ENCODE peak calls at places on chromosomes 5 and 9, in four cellular contexts. N is HepG2, Y is GM12878, O is K562. T is an unnamed sample.

GRCh38 chr5:179385892-179386291 is 40.6 kb upstream of the ADAMTS2 start:
- DNase-seq in N (no peak), Y (no peak), O (no peak), T (no peak)

GRCh38 chr5:19547640-19548039 is 440.4 kb downstream of the CDH18 start:
- DNase-seq in N (no peak), Y (no peak), O (no peak), T (no peak)

GRCh38 chr5:80216753-80217596 is 38.9 kb downstream of the SERINC5 start:
- DNase-seq in N (no peak), Y (no peak), O (no peak), T (no peak)

GRCh38 chr5:108521841-108522506 is 140.1 kb upstream of the FBXL17 start:
- DNase-seq in N (peak), Y (peak), O (peak), T (no peak)

GRCh38 chr9:124297553-124297905 is 39.8 kb downstream of the NEK6 start:
- DNase-seq in N (peak), Y (no peak), O (no peak), T (peak)

GRCh38 chr9:132235894-132236661 is 74.2 kb downstream of the NTNG2 start:
- DNase-seq in N (peak), Y (no peak), O (peak), T (peak)

GRCh38 chr5:53418844-53419243 is 61.6 kb upstream of the FST start:
- DNase-seq in N (no peak), Y (no peak), O (no peak), T (no peak)

GRCh38 chr9:134058716-134059115 is 9.1 kb downstream of the BRD3 start:
- DNase-seq in N (no peak), Y (no peak), O (no peak), T (no peak)

GRCh38 chr9:100011062-100011681 is 87.6 kb downstream of the ERP44 start:
- DNase-seq in N (peak), Y (peak), O (peak), T (no peak)

GRCh38 chr5:107870984-107871383 is 200.2 kb upstream of the EFNA5 start:
- DNase-seq in N (no peak), Y (no peak), O (no peak), T (no peak)

GRCh38 chr9:73065439-73065838 is 86.2 kb upstream of the ANXA1 start:
- DNase-seq in N (no peak), Y (no peak), O (no peak), T (no peak)

GRCh38 chr5:61328791-61329617 is 3.1 kb upstream of the ZSWIM6 start:
- DNase-seq in N (no peak), Y (no peak), O (no peak), T (no peak)

GRCh38 chr5:88824892-88825781 is 57.8 kb downstream of the MEF2C start:
- DNase-seq in N (no peak), Y (no peak), O (no peak), T (no peak)

GRCh38 chr9:37989632-37990155 is 79.3 kb downstream of the SHB start:
- DNase-seq in N (no peak), Y (no peak), O (no peak), T (no peak)

GRCh38 chr5:105587963-105588662 is 2025.5 kb upstream of the NUDT12 start:
- DNase-seq in N (no peak), Y (no peak), O (no peak), T (no peak)

GRCh38 chr9:126607731-126608130 is 6.0 kb upstream of the LMX1B start:
- DNase-seq in N (no peak), Y (no peak), O (no peak), T (no peak)

GRCh38 chr9:121808781-121809180 is 157.3 kb downstream of the DAB2IP start:
- DNase-seq in N (no peak), Y (no peak), O (no peak), T (no peak)
- TF ChIP-seq NR2C2 in N (no peak), Y (no peak), O (no peak), T (no peak)

GRCh38 chr5:129001831-129002626 is 36.7 kb downstream of the SLC27A6 start:
- DNase-seq in N (no peak), Y (no peak), O (no peak), T (no peak)

DNA sequence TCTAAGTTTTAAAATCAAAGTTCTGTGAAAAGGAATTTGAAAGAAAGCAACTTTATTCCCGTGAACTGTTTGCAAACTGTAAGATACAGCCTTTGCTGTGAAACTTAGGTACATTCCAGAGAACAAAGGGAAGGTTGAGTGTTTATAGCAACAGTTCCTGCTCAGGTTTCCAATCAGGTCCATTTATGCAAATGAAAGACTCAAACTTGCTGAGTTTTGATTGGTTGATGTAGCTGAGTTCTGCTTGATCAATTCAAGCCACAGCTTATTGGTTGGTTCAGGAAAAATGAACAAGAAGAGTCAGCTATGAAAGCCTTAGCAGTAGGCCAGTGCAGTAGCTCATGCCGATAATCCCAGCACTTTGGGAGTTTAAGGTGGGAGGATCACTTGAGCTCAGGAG is 37.9 kb downstream of the SLC27A6 start:
- DNase-seq in N (no peak), Y (no peak), O (no peak), T (no peak)
- TF ChIP-seq NR2C2 in N (no peak), Y (no peak), O (no peak), T (no peak)

DNA sequence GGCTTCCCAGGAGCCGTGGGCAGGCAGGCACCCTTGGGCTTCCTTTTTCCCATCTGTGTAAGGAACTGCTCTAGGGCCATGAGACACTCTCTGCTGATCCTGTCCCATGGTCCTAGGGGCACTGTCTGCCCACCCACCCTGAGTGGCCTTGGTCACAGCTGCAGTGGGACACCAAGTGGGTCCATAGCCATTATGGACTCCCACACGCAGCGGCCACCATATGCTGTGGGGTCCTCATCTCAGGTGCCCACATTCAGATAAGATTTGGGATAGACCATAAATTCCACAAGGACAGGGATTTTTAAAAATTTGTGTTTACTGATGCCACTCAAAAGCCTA is 180.8 kb downstream of the AUH start:
- DNase-seq in N (no peak), Y (no peak), O (no peak), T (no peak)
- TF ChIP-seq NR2C2 in N (no peak), Y (no peak), O (no peak), T (no peak)

GRCh38 chr5:148829734-148830133 is 3.3 kb downstream of the ADRB2 start:
- DNase-seq in N (no peak), Y (no peak), O (no peak), T (no peak)

GRCh38 chr5:148833122-148833521 is 6.7 kb downstream of the ADRB2 start:
- DNase-seq in N (no peak), Y (no peak), O (no peak), T (no peak)

GRCh38 chr5:148833925-148834324 is 7.5 kb downstream of the ADRB2 start:
- DNase-seq in N (no peak), Y (no peak), O (no peak), T (no peak)

GRCh38 chr5:148830220-148830619 is 3.8 kb downstream of the ADRB2 start:
- DNase-seq in N (no peak), Y (no peak), O (no peak), T (no peak)

GRCh38 chr5:148831590-148832565 is 5.5 kb downstream of the ADRB2 start:
- DNase-seq in N (no peak), Y (peak), O (no peak), T (no peak)
- TF ChIP-seq NR2C2 in N (no peak), Y (no peak), O (no peak), T (no peak)

GRCh38 chr9:82558855-82559615 is 503.9 kb downstream of the RASEF start:
- DNase-seq in N (peak), Y (no peak), O (no peak), T (no peak)

GRCh38 chr9:82552784-82553183 is 510.2 kb downstream of the RASEF start:
- DNase-seq in N (no peak), Y (no peak), O (no peak), T (no peak)

GRCh38 chr9:82555408-82555807 is 507.5 kb downstream of the RASEF start:
- DNase-seq in N (no peak), Y (no peak), O (no peak), T (no peak)

GRCh38 chr9:82553654-82554366 is 509.1 kb downstream of the RASEF start:
- DNase-seq in N (no peak), Y (no peak), O (no peak), T (no peak)

GRCh38 chr9:82554381-82554780 is 508.6 kb downstream of the RASEF start:
- DNase-seq in N (no peak), Y (no peak), O (no peak), T (no peak)
- TF ChIP-seq NR2C2 in N (no peak), Y (no peak), O (no peak), T (no peak)

DNA sequence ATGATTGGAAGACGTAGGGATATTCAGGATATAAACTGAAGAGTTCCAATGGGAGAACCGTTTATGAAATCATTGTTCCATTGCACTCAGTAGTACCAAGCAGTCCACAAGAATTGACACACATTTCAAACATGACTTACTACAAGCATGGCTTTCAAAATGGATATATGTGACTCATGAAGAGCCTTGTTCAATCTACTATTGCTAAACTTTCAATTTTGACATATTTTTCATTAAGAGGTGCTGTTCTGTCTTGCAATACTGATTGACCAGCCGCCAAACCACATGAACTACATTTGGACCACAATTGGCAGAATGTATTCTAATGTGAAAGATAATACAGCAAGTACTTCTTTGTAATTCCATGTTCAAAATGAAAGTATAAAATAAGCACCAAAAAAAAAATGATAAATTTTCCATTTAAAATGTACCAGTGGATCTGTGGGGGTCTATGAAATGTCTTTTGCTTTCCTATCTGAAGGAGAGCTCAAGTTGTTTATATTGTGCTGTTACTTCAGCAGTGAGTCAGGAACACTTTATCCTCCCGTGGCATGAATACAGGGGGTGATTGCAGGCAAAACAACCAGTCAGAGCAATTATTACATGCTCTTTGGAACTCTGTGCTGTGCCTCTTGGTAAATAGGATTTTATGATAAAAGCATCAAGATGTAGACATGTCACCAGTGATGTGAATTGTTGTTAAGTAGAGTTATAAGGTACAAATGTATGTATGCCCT is 366.0 kb downstream of the ARRDC3 start:
- DNase-seq in N (no peak), Y (no peak), O (no peak), T (no peak)
- TF ChIP-seq NR2C2 in N (no peak), Y (no peak), O (no peak), T (no peak)

GRCh38 chr9:107942870-107943269 is 453.3 kb upstream of the KLF4 start:
- DNase-seq in N (no peak), Y (no peak), O (no peak), T (no peak)
- TF ChIP-seq NR2C2 in N (no peak), Y (no peak), O (no peak), T (no peak)

DNA sequence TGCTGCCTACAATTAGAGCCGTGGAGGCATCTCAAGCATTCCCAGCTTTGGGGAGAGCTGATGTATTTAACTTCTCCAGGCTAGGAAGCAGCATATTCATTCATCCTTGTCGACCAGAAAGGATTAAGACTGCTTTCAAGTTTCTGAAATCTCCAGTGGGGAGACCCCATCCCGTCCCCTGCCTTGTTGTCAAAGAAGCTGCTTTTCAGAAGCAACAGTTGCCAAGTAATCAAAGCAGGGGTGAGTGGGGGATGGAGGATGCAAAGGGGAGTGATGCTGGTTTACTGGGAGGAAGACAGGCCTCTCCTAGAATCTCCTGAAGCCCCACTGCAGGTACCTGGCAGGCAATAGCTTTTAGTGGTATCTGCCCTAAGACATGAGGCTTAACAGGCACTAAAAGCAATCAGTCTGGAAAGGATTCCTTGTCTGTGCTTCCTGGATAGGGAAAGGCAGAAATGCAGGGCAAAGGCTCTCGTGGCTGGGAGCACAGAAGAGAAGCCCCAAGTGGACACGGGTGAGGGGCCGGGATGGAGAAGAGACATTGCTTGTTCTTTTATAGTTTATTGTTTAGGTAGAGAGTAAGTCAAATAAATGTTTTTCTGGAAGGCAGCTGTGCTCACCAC is 40.2 kb downstream of the CCNJL start:
- DNase-seq in N (no peak), Y (no peak), O (no peak), T (no peak)
- TF ChIP-seq NR2C2 in N (no peak), Y (no peak), O (no peak), T (no peak)

T was measured in WTC11.